ENCODE peak calls at places on chromosomes 5 and 9, in four cellular contexts. X is H1, T is HepG2, A is GM12878. Q is an unnamed sample. For H3K27me3, the result is how much of the 10 kb centered on the place peaks cover.

GRCh38 chr9:28207657-28208056 is 634.4 kb upstream of the C9orf72 start:
- DNase-seq in T (no peak), X (no peak), A (no peak), Q (no peak)

GRCh38 chr9:88180084-88180765 is 42.0 kb upstream of the SPATA31C2 start:
- DNase-seq in X (no peak), T (no peak), A (no peak), Q (no peak)

GRCh38 chr5:55407059-55407684 is 99.4 kb downstream of the MTREX start:
- DNase-seq in A (no peak), X (no peak), T (peak), Q (peak)

GRCh38 chr9:120839146-120839545 is 3.6 kb downstream of the PSMD5 start:
- DNase-seq in X (no peak), A (no peak), T (no peak), Q (no peak)

GRCh38 chr5:83564069-83564749 is 92.7 kb downstream of the VCAN start:
- DNase-seq in T (peak), X (no peak), A (no peak), Q (no peak)

GRCh38 chr9:95092321-95093072 is 225.0 kb downstream of the FANCC start:
- DNase-seq in X (no peak), T (no peak), A (no peak), Q (no peak)

GRCh38 chr5:119814655-119815054 is 185.3 kb downstream of the FAM170A start:
- DNase-seq in T (no peak), A (no peak), X (no peak), Q (no peak)

GRCh38 chr5:76544268-76544926 is 78.8 kb downstream of the F2RL2 start:
- DNase-seq in X (no peak), T (peak), A (peak), Q (no peak)

GRCh38 chr5:17373406-17374110 is 124.5 kb upstream of the TAF11L2 start:
- DNase-seq in A (no peak), X (no peak), T (no peak), Q (no peak)

GRCh38 chr9:130199605-130200004 is 27.4 kb downstream of the NCS1 start:
- DNase-seq in X (no peak), T (no peak), A (no peak), Q (no peak)

GRCh38 chr5:149680810-149681221 is 49.3 kb upstream of the PPARGC1B start:
- DNase-seq in X (no peak), A (peak), T (no peak), Q (no peak)

GRCh38 chr9:72675586-72675985 is 154.2 kb downstream of the TMC1 start:
- DNase-seq in A (no peak), T (no peak), X (no peak), Q (no peak)

GRCh38 chr9:81377310-81377709 is 312.0 kb downstream of the TLE1 start:
- DNase-seq in X (no peak), T (no peak), A (no peak), Q (no peak)

GRCh38 chr5:36060516-36060885 is 6.2 kb downstream of the UGT3A2 start:
- DNase-seq in A (no peak), X (no peak), T (no peak), Q (no peak)

GRCh38 chr9:131310833-131311554 is 21.5 kb downstream of the PLPP7 start:
- DNase-seq in X (no peak), A (no peak), T (no peak), Q (no peak)

GRCh38 chr9:129220771-129221170 is 42.7 kb upstream of the IER5L start:
- DNase-seq in T (no peak), X (no peak), A (no peak), Q (no peak)

GRCh38 chr9:133513214-133514088 is 11.3 kb downstream of the MYMK start:
- DNase-seq in T (no peak), X (no peak), A (no peak), Q (no peak)

GRCh38 chr5:105506692-105507277 is 1944.2 kb upstream of the NUDT12 start:
- DNase-seq in X (no peak), A (no peak), T (peak), Q (peak)

GRCh38 chr9:133121200-133122166 is at the start of gene RALGDS:
- DNase-seq in A (no peak), T (peak), X (peak), Q (peak)

GRCh38 chr5:84059672-84060071 is 325.0 kb downstream of the EDIL3 start:
- DNase-seq in T (no peak), X (no peak), A (no peak), Q (no peak)

GRCh38 chr9:116369706-116370105 is 216.1 kb downstream of the PAPPA start:
- DNase-seq in X (no peak), A (no peak), T (no peak), Q (no peak)

GRCh38 chr9:127121628-127122175 is 733 bp downstream of the ANGPTL2 start:
- DNase-seq in A (no peak), X (peak), T (no peak), Q (no peak)

GRCh38 chr5:154293219-154293618 is 102.7 kb downstream of the GALNT10 start:
- DNase-seq in T (no peak), X (no peak), A (no peak), Q (no peak)

GRCh38 chr5:168898261-168898911 is 319.2 kb upstream of the PANK3 start:
- DNase-seq in X (no peak), T (no peak), A (no peak), Q (no peak)

GRCh38 chr5:177419045-177419444 is 7.4 kb upstream of the GRK6 start:
- DNase-seq in X (no peak), A (no peak), T (no peak), Q (no peak)

GRCh38 chr5:177421046-177421798 is 5.3 kb upstream of the GRK6 start:
- DNase-seq in T (no peak), A (no peak), X (no peak), Q (no peak)

GRCh38 chr5:177414481-177414880 is 5.1 kb upstream of the F12 start:
- DNase-seq in X (no peak), A (no peak), T (no peak), Q (no peak)

GRCh38 chr5:177412603-177413233 is 3.4 kb upstream of the F12 start:
- DNase-seq in X (no peak), T (no peak), A (peak), Q (no peak)

GRCh38 chr5:177416334-177416733 is 7.0 kb upstream of the F12 start:
- DNase-seq in T (no peak), A (no peak), X (no peak), Q (no peak)
- TF ChIP-seq YY1 in T (no peak), A (no peak), X (no peak), Q (no peak)

GRCh38 chr5:67319935-67320725 is 123.5 kb upstream of the CD180 start:
- DNase-seq in A (no peak), X (no peak), T (no peak), Q (no peak)
- TF ChIP-seq SUZ12 in A (no peak), X (no peak), T (no peak), Q (no peak)

GRCh38 chr5:176800024-176800423 is 10.3 kb upstream of the UNC5A start:
- DNase-seq in X (no peak), T (no peak), A (no peak), Q (no peak)

GRCh38 chr5:176797456-176798093 is 12.8 kb upstream of the UNC5A start:
- DNase-seq in T (no peak), X (no peak), A (no peak), Q (no peak)

GRCh38 chr5:176798949-176799348 is 11.4 kb upstream of the UNC5A start:
- DNase-seq in T (no peak), X (no peak), A (no peak), Q (no peak)

GRCh38 chr5:176798094-176798876 is 12.1 kb upstream of the UNC5A start:
- DNase-seq in X (no peak), A (no peak), T (no peak), Q (no peak)

DNA sequence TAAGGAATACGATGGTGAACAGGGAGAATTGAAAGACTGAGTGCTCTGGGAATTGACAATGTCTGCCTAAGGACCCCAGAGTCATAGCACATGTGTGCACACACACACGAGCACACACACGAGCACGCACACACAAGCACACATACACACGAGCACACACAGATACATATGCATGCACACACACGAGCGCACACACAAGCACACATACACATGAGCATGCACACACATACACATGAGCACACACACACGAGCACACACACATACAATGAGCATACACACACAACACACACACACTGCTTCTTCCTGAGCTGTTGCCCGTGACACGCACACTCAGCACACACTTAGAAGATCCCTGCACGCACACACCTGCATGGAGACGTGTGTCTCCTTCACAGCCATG is 10.9 kb upstream of the UNC5A start:
- DNase-seq in A (no peak), X (no peak), T (no peak), Q (no peak)
- H3K27me3 ChIP-seq in A (under half), X (under half), T (half or more), Q (under half)

DNA sequence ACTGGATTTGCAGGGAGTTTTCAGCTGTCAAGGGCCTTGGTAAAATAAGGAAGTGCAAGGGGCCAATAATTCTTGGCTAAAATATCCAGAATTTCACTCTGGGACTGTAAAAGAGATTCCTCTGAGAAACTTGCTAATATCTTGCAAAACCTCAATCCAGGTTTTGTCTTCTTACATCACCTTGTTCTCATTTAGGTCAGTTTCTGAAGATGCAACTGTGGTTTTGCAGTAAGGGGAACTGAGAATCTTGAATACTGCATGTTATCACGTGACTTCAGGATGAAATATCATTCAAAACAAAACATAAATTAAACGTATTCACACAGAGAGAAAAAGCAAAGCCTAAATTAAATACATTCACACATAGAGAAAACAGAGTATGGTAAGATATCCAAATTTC is 35.0 kb upstream of the RIC1 start:
- DNase-seq in A (peak), T (no peak), X (no peak), Q (no peak)
- TF ChIP-seq YY1 in A (no peak), T (no peak), X (no peak), Q (no peak)

DNA sequence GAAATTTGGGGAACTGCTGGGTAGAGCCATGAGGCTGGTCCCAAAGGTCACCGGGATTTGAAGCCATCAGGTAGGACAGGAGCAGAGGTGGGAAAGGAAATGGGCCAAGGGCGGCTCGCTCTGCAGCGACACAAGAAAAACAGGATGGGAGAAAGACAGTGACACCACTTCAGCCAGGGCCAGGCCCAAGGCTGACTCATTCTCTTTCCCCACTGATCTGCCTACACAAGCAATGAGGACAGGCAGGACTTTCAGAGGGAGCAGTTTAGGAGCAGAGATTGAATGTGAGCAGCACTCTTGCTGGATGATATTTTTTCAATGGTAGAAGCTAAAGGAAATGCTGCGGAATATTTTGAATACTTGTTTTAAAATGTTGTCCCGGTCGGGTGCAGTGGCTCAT is 3.5 kb downstream of the RUFY1 start:
- DNase-seq in X (no peak), A (no peak), T (peak), Q (no peak)
- TF ChIP-seq SUZ12 in X (no peak), A (no peak), T (no peak), Q (no peak)

GRCh38 chr5:135395451-135395850 is 3.6 kb downstream of the MACROH2A1 start:
- DNase-seq in T (no peak), X (no peak), A (no peak), Q (no peak)
- H3K27me3 ChIP-seq in T (under half), X (under half), A (under half), Q (under half)

Q was measured in NT2/D1.